ENCODE peak calls at places on chromosomes 11 and 22, in nine cellular contexts. C is gastrocnemius medialis, V is transverse colon, N is Peyer's patch, B is testis, E is breast epithelium, G is A549, M is endothelial cell of umbilical vein, Z is HCT116. A is an unnamed sample.

GRCh38 chr11:61445535-61445934 is 15.6 kb downstream of the SDHAF2 start:
- DNase-seq in B (no peak), E (no peak), G (no peak), M (no peak), V (no peak), Z (no peak), C (no peak), N (no peak), A (no peak)

GRCh38 chr22:48761546-48761945 is 1066.1 kb downstream of the BRD1 start:
- DNase-seq in G (no peak), C (no peak), N (peak), V (no peak), B (no peak), M (no peak), Z (no peak), E (peak), A (no peak)

GRCh38 chr11:64230209-64230984 is at the start of gene DNAJC4:
- DNase-seq in N (peak), M (peak), V (peak), E (peak), B (peak), Z (peak), C (peak), G (peak), A (peak)

GRCh38 chr22:19169002-19169946 is 9.3 kb downstream of the SLC25A1 start:
- DNase-seq in G (no peak), E (no peak), M (no peak), C (no peak), V (no peak), Z (no peak), N (no peak), B (no peak), A (no peak)

GRCh38 chr11:79200398-79201070 is 240.3 kb downstream of the TENM4 start:
- DNase-seq in M (no peak), V (no peak), N (no peak), E (no peak), B (no peak), C (no peak), Z (no peak), G (no peak), A (peak)

GRCh38 chr11:31106326-31106725 is 263.2 kb downstream of the DCDC1 start:
- DNase-seq in G (no peak), M (no peak), V (no peak), Z (no peak), N (no peak), C (no peak), E (no peak), B (no peak), A (no peak)

GRCh38 chr22:46355996-46356471 is 20.5 kb downstream of the TRMU start:
- DNase-seq in C (no peak), G (no peak), V (peak), M (no peak), B (no peak), E (no peak), Z (no peak), N (no peak), A (no peak)

GRCh38 chr11:65424200-65425104 is 1.9 kb downstream of the NEAT1 start:
- DNase-seq in B (peak), G (peak), N (peak), C (no peak), Z (no peak), V (peak), M (peak), E (peak), A (no peak)

GRCh38 chr11:45333506-45333971 is 47.4 kb upstream of the SYT13 start:
- DNase-seq in C (no peak), G (peak), V (peak), N (peak), B (peak), M (peak), Z (peak), E (no peak), A (no peak)

GRCh38 chr11:64632654-64633053 is 41.6 kb downstream of the SLC22A12 start:
- DNase-seq in Z (no peak), N (no peak), E (no peak), M (no peak), V (no peak), C (no peak), B (no peak), G (no peak), A (no peak)

GRCh38 chr11:74570266-74571061 is 21.9 kb upstream of the POLD3 start:
- DNase-seq in Z (peak), B (peak), C (no peak), V (peak), E (no peak), G (peak), M (peak), N (peak), A (no peak)

GRCh38 chr11:114075891-114076441 is 16.5 kb downstream of the ZBTB16 start:
- DNase-seq in G (peak), C (no peak), Z (peak), M (peak), B (no peak), E (no peak), V (no peak), N (peak), A (peak)

GRCh38 chr11:128809128-128809527 is 58.0 kb downstream of the KCNJ1 start:
- DNase-seq in Z (no peak), B (no peak), G (no peak), C (no peak), E (no peak), V (no peak), N (no peak), M (no peak), A (no peak)

GRCh38 chr11:35688023-35688422 is 25.4 kb downstream of the TRIM44 start:
- DNase-seq in Z (no peak), V (no peak), E (no peak), G (no peak), M (peak), C (no peak), B (no peak), N (no peak), A (no peak)

GRCh38 chr11:82494988-82495432 is 238.7 kb downstream of the FAM181B start:
- DNase-seq in M (no peak), Z (no peak), B (no peak), G (peak), V (no peak), C (no peak), N (no peak), E (no peak), A (no peak)

GRCh38 chr11:120131941-120132644 is 5.8 kb downstream of the TRIM29 start:
- DNase-seq in G (no peak), V (peak), C (no peak), N (peak), E (peak), B (no peak), M (no peak), Z (no peak), A (peak)

GRCh38 chr11:864118-864827 is 21.6 kb downstream of the TSPAN4 start:
- DNase-seq in Z (no peak), M (no peak), G (no peak), N (no peak), B (no peak), V (no peak), C (no peak), E (no peak), A (no peak)
- TF ChIP-seq POLR2A in Z (no peak), M (no peak), G (no peak), N (no peak), B (no peak), V (no peak), C (no peak), E (no peak), A (no peak)

DNA sequence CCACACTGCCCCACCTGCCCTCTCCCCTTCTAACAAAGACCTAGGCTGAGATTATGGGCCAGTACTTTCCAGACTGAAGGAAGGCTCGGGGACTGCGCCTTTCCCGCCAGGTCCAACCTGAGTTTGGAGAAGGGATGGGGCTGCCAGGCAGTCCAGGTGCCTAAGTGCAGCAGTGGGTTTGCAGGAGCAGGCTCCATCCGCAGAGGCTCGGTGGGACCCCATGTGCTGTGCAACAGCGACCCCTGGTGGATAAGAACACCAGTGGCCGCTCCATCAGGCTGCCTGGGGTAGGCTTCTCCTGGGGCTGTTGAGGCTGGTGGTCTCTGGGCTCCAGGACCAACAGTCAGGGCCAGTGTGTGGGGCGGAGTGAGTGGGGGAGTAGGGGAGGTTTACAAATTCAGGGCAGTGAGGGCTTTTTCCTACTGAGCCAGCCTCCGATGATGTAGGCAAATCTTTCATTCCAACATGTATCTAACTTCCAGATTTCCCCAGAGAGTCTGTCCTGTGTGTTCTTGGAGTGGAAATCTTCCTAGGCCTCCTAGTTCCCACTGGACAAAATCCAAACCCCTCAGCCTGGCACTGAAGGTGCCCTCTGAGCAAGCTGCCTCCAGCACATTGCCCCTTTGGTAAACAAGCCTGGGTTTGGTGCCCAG is 94.0 kb downstream of the INSC start:
- DNase-seq in N (peak), Z (peak), E (peak), M (peak), V (peak), G (peak), B (peak), C (peak), A (peak)
- TF ChIP-seq CTCF in N (peak), Z (peak), E (peak), M (peak), V (peak), G (peak), B (peak), C (peak), A (no peak)

GRCh38 chr11:6598555-6598954 is 4.9 kb downstream of the RRP8 start:
- DNase-seq in G (no peak), C (no peak), N (no peak), Z (no peak), V (no peak), B (no peak), M (no peak), E (no peak), A (no peak)
- TF ChIP-seq POLR2A in G (no peak), C (no peak), N (no peak), Z (no peak), V (no peak), B (no peak), M (no peak), E (no peak), A (no peak)

GRCh38 chr11:71370895-71371673 is 77.1 kb downstream of the DHCR7 start:
- DNase-seq in G (no peak), E (no peak), Z (no peak), N (no peak), B (no peak), V (no peak), C (no peak), M (no peak), A (no peak)

GRCh38 chr11:71373791-71374454 is 74.3 kb downstream of the DHCR7 start:
- DNase-seq in N (no peak), V (no peak), E (no peak), B (no peak), M (no peak), C (no peak), G (no peak), Z (no peak), A (no peak)

GRCh38 chr11:71371674-71372069 is 76.5 kb downstream of the DHCR7 start:
- DNase-seq in Z (no peak), E (no peak), B (no peak), M (no peak), G (no peak), V (no peak), N (no peak), C (no peak), A (no peak)

GRCh38 chr11:71370020-71370747 is 78.0 kb downstream of the DHCR7 start:
- DNase-seq in E (no peak), G (no peak), Z (no peak), M (no peak), N (no peak), V (no peak), B (no peak), C (no peak), A (no peak)

GRCh38 chr11:71372693-71373657 is 75.2 kb downstream of the DHCR7 start:
- DNase-seq in M (no peak), E (no peak), B (no peak), G (peak), N (no peak), V (no peak), Z (peak), C (no peak), A (no peak)
- TF ChIP-seq CTCF in M (no peak), E (peak), B (peak), G (peak), N (no peak), V (no peak), Z (peak), C (no peak), A (no peak)

DNA sequence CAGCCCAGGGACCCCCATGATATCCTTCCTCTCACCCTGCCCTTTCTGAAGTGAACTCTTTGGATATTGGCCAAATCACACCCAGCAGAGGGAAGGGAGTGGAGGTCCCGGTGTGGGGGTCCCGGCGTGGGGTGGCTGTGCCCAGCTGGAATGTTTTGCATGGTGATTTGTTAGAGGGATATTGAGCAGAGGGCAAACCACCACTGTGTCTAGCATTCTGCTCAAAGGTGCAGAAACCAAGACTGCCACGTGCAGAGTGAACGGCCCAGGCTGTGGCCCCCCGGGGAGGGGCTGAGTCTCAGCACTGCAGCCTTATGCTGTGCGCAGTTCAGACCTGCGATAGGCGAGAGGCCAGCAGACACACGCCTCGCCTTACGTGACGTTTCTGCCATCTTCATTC is 7.9 kb upstream of the BID start:
- DNase-seq in V (no peak), M (no peak), N (no peak), Z (no peak), B (no peak), C (no peak), G (no peak), E (no peak), A (no peak)
- TF ChIP-seq POLR2A in V (no peak), M (no peak), N (no peak), Z (no peak), B (no peak), C (no peak), G (no peak), E (no peak), A (no peak)

DNA sequence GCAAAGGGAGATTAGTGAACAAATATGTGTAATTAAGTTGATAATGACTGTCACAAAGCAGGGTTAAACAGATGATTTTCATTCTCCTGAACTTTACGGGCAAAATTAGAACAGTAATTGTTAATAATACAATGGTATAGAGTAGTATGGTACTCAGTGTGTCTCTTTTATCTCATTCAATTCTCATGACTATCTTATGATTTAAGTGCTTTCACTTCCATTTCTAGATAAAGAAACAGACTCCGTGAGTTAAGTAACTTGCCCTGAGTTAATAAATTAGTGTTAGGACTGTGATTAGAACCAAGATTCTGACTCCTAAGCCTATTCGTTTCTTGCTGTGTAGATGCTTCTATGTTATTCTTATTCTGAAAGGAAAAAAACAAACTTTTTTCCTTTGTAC is 22.0 kb downstream of the PIH1D2 start:
- DNase-seq in B (no peak), M (no peak), C (no peak), Z (no peak), E (no peak), N (no peak), G (no peak), V (no peak), A (no peak)
- TF ChIP-seq CTCF in B (no peak), M (no peak), C (no peak), Z (no peak), E (no peak), N (no peak), G (no peak), V (no peak), A (no peak)

GRCh38 chr11:68333176-68333575 is 20.8 kb downstream of the LRP5 start:
- DNase-seq in B (no peak), N (no peak), G (no peak), C (no peak), M (no peak), Z (no peak), V (no peak), E (no peak), A (no peak)

GRCh38 chr11:68330700-68331337 is 18.4 kb downstream of the LRP5 start:
- DNase-seq in E (no peak), G (no peak), Z (no peak), M (peak), C (no peak), N (no peak), V (no peak), B (no peak), A (no peak)

GRCh38 chr11:68332186-68332585 is 19.8 kb downstream of the LRP5 start:
- DNase-seq in C (no peak), B (no peak), Z (no peak), N (no peak), V (no peak), M (no peak), G (no peak), E (no peak), A (no peak)

GRCh38 chr11:68329993-68330699 is 17.8 kb downstream of the LRP5 start:
- DNase-seq in V (no peak), E (no peak), M (no peak), N (no peak), Z (no peak), C (no peak), G (no peak), B (no peak), A (no peak)

GRCh38 chr11:68331338-68331947 is 19.1 kb downstream of the LRP5 start:
- DNase-seq in Z (no peak), B (no peak), N (no peak), C (no peak), M (peak), V (peak), E (no peak), G (no peak), A (no peak)
- TF ChIP-seq POLR2A in Z (no peak), B (no peak), N (no peak), C (no peak), M (peak), V (peak), E (no peak), G (no peak), A (no peak)

DNA sequence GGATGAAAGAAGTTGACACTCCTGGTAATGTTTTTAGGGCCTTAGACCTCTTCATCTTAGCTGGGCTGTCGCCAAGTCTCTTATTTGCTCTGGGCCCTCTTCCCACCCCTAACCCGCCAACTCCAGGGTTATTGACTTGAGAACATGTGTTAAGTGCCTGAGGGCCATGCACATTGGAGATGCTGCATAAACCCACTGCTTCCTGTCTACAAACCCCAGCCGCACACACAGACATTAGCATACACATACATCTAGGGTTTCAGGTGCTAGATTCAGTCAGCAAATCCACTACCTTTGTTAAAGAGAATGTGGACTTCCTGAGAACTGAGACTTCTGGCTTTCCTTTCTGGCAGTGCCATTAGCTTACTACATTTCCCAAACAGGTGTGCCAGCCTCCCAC is 817 bp downstream of the PANX3 start:
- DNase-seq in Z (no peak), N (no peak), V (no peak), C (no peak), G (no peak), M (no peak), B (no peak), E (no peak), A (no peak)
- TF ChIP-seq CTCF in Z (no peak), N (no peak), V (no peak), C (no peak), G (no peak), M (no peak), B (no peak), E (no peak), A (no peak)

A was measured in lower leg skin.